ENCODE peak calls at places on chromosomes 4 and X, in six cellular contexts. W is astrocyte of the hippocampus; N is stimulated activated naive B cell treated with anti-CD40 and anti-IgM and Interleukin-4, amounts not matched to agents 10 μg/mL and 1 μg/mL and 100 μg/mL, for 72 hours; Q is CD4-positive, CD25-positive, alpha-beta regulatory T cell; H is stimulated activated CD4-positive, alpha-beta T cell treated with anti-CD3 and anti-CD28 coated beads, Interleukin-2, amount 100 ng/mL, for 48 hours; G is ovary. M is an unnamed sample.

GRCh38 chrX:110044531-110045249 is 41.8 kb downstream of the TMEM164 start:
- DNase-seq in H (no peak), W (no peak), G (no peak), Q (no peak), N (no peak), M (no peak)

GRCh38 chrX:139738581-139738980 is 30.6 kb upstream of the MCF2 start:
- DNase-seq in N (no peak), H (no peak), Q (peak; percentile 18), G (no peak), W (peak; percentile 41), M (no peak)

GRCh38 chr4:123945301-123945700 is 548.7 kb downstream of the SPRY1 start:
- DNase-seq in N (no peak), W (no peak), G (no peak), H (no peak), Q (no peak), M (no peak)

GRCh38 chr4:169852481-169852880 is 94.7 kb upstream of the HPF1 start:
- DNase-seq in Q (no peak), W (no peak), H (no peak), N (no peak), G (no peak), M (no peak)

GRCh38 chrX:106692425-106693075 is 34.0 kb upstream of the RNF128 start:
- DNase-seq in Q (no peak), N (no peak), H (no peak), W (no peak), G (no peak), M (no peak)

GRCh38 chr4:140388015-140388414 is 14.6 kb downstream of the SCOC start:
- DNase-seq in G (no peak), H (no peak), W (no peak), N (no peak), Q (no peak), M (no peak)

GRCh38 chrX:34956915-34957314 is 14.3 kb downstream of the FAM47B start:
- DNase-seq in H (no peak), N (no peak), W (peak; percentile 38), Q (no peak), G (no peak), M (no peak)

GRCh38 chr4:122710434-122711308 is 21.8 kb upstream of the BBS12 start:
- DNase-seq in H (no peak), Q (no peak), G (no peak), N (peak; percentile 21), W (no peak), M (no peak)

GRCh38 chr4:102537280-102537679 is 36.1 kb downstream of the NFKB1 start:
- DNase-seq in G (no peak), H (no peak), W (no peak), N (no peak), Q (no peak), M (no peak)

GRCh38 chr4:115113382-115114106 is at the start of gene NDST4:
- DNase-seq in Q (no peak), H (no peak), W (peak; percentile 77), N (no peak), G (no peak), M (no peak)

GRCh38 chrX:109372716-109373115 is 109.2 kb downstream of the GUCY2F start:
- DNase-seq in H (no peak), G (no peak), Q (no peak), W (no peak), N (no peak), M (no peak)

GRCh38 chr4:172356002-172356401 is 542.8 kb downstream of the GALNTL6 start:
- DNase-seq in G (no peak), H (no peak), N (no peak), Q (no peak), W (peak; percentile 45), M (no peak)

GRCh38 chr4:118969359-118969758 is 80.7 kb downstream of the SYNPO2 start:
- DNase-seq in W (peak; percentile 73), H (no peak), N (no peak), Q (no peak), G (peak; percentile 67), M (no peak)

GRCh38 chrX:71809886-71810285 is 46.7 kb downstream of the CXorf49B start:
- DNase-seq in W (no peak), H (no peak), G (no peak), Q (no peak), N (no peak), M (no peak)

GRCh38 chr4:52376107-52376704 is 282.9 kb downstream of the USP46 start:
- DNase-seq in W (peak; percentile 69), H (peak; percentile 9), N (no peak), G (no peak), Q (peak; percentile 39), M (no peak)

GRCh38 chr4:122700178-122700725 is 32.3 kb upstream of the BBS12 start:
- DNase-seq in W (peak; percentile 47), H (no peak), G (peak; percentile 95), Q (no peak), N (no peak), M (no peak)

GRCh38 chrX:153209347-153209746 is 30.3 kb downstream of the MAGEA1 start:
- DNase-seq in G (no peak), W (no peak), N (no peak), H (no peak), Q (no peak), M (no peak)

GRCh38 chrX:11117751-11118150 is 6.6 kb downstream of the HCCS start:
- DNase-seq in Q (no peak), W (no peak), H (no peak), G (no peak), N (no peak), M (no peak)

GRCh38 chr4:128387600-128388351 is 100.2 kb upstream of the PGRMC2 start:
- DNase-seq in H (no peak), G (no peak), Q (no peak), N (no peak), W (no peak), M (no peak)

GRCh38 chrX:24231169-24231568 is 81.6 kb downstream of the ZFX start:
- DNase-seq in H (no peak), N (no peak), W (peak; percentile 79), G (no peak), Q (no peak), M (no peak)

GRCh38 chr4:81162752-81163458 is 52.1 kb downstream of the PRKG2 start:
- DNase-seq in Q (no peak), H (no peak), N (no peak), G (no peak), W (no peak), M (no peak)

GRCh38 chr4:56289934-56290333 is 97.4 kb downstream of the AASDH start:
- DNase-seq in W (peak; percentile 43), G (no peak), H (no peak), N (no peak), Q (peak; percentile 30), M (no peak)

GRCh38 chrX:150572206-150572605 is 3.8 kb downstream of the MTM1 start:
- DNase-seq in H (no peak), N (no peak), Q (no peak), W (no peak), G (no peak), M (no peak)

GRCh38 chr4:78720151-78720726 is 55.9 kb upstream of the BMP2K start:
- DNase-seq in G (no peak), W (no peak), Q (no peak), H (no peak), N (no peak), M (no peak)

GRCh38 chr4:11529625-11530201 is 101.0 kb upstream of the HS3ST1 start:
- DNase-seq in W (peak; percentile 20), N (no peak), G (no peak), Q (no peak), H (no peak), M (no peak)

GRCh38 chrX:446243-446642 is 59.5 kb upstream of the PPP2R3B start:
- DNase-seq in N (no peak), G (no peak), H (no peak), Q (no peak), W (no peak), M (no peak)

GRCh38 chrX:83521905-83522304 is 13.8 kb downstream of the POU3F4 start:
- DNase-seq in Q (no peak), G (no peak), W (no peak), H (no peak), N (no peak), M (no peak)

GRCh38 chr4:100984901-100985300 is 362.4 kb downstream of the PPP3CA start:
- DNase-seq in G (no peak), N (no peak), W (peak; percentile 67), H (no peak), Q (no peak), M (no peak)

GRCh38 chr4:42637104-42637503 is 19.8 kb downstream of the ATP8A1 start:
- DNase-seq in G (no peak), Q (no peak), W (no peak), N (no peak), H (no peak), M (no peak)

GRCh38 chrX:19857131-19857530 is 30.3 kb downstream of the SH3KBP1 start:
- DNase-seq in H (no peak), N (no peak), W (no peak), G (no peak), Q (peak; percentile 29), M (no peak)

GRCh38 chrX:85903692-85904471 is 143.5 kb downstream of the CHM start:
- DNase-seq in W (no peak), G (no peak), H (no peak), Q (no peak), N (no peak), M (no peak)

GRCh38 chr4:171983935-171984805 is 171.0 kb downstream of the GALNTL6 start:
- DNase-seq in N (no peak), W (no peak), Q (no peak), H (no peak), G (no peak), M (no peak)

GRCh38 chr4:600850-601515 is 24.4 kb upstream of the PDE6B start:
- DNase-seq in H (peak; percentile 24), N (no peak), W (no peak), G (no peak), Q (no peak), M (peak; percentile 19)

GRCh38 chr4:142534994-142535393 is 311.1 kb downstream of the INPP4B start:
- DNase-seq in N (no peak), H (no peak), G (no peak), W (peak; percentile 12), Q (no peak), M (no peak)

GRCh38 chrX:153590961-153591956 is 7.7 kb downstream of the CCNQ start:
- DNase-seq in W (no peak), H (no peak), Q (no peak), G (no peak), N (peak; percentile 15), M (no peak)

GRCh38 chrX:130523460-130524394 is 121.9 kb downstream of the RBMX2 start:
- DNase-seq in G (no peak), Q (no peak), H (no peak), W (peak; percentile 35), N (no peak), M (no peak)

GRCh38 chr4:42390622-42391355 is 6.5 kb upstream of the SHISA3 start:
- DNase-seq in N (no peak), G (no peak), Q (no peak), H (no peak), W (no peak), M (no peak)

GRCh38 chr4:144667500-144667899 is 21.5 kb downstream of the HHIP start:
- DNase-seq in G (no peak), Q (no peak), N (no peak), W (peak; percentile 34), H (no peak), M (no peak)

M was measured in stimulated activated effector memory CD8-positive, alpha-beta T cell treated with anti-CD3 and anti-CD28 coated beads, Interleukin-12 subunit alpha, Interleukin-12 subunit beta, amount 100 ng/mL, for 72 hours.